ENCODE peak calls at places on chromosomes 16 and 17, in nine cellular contexts. A is cardiac septum; B is OCI-LY7; Z is activated CD4-positive, alpha-beta T cell treated with anti-CD3 and anti-CD28 coated beads, Interleukin-2, amount 50 U/mL, for 48 hours; F is NCI-H2171; C is stimulated activated CD4-positive, alpha-beta T cell treated with anti-CD3 and anti-CD28 coated beads, Interleukin-12 subunit alpha, Interleukin-12 subunit beta, amount 100 ng/mL, for 24 hours; O is GM10248; W is NCI-H1092 treated with DMSO at 0.1 percent for 48 hours; H is KG1. V is an unnamed sample.

GRCh38 chr17:58536541-58536940 is 22.1 kb upstream of the MTMR4 start:
- DNase-seq in A (no peak), B (no peak), Z (no peak), F (no peak), C (no peak), O (no peak), W (no peak), H (no peak), V (no peak)

GRCh38 chr17:69574257-69575197 is 160.0 kb downstream of the MAP2K6 start:
- DNase-seq in A (no peak), B (peak), Z (no peak), F (no peak), C (no peak), O (no peak), W (no peak), H (no peak), V (no peak)

GRCh38 chr17:79838541-79839274 is 532 bp downstream of the CBX4 start:
- DNase-seq in A (no peak), B (peak), Z (peak), F (peak), C (no peak), O (peak), W (peak), H (peak), V (no peak)

GRCh38 chr16:73140944-73141343 is 93.0 kb upstream of the ZFHX3 start:
- DNase-seq in A (no peak), B (no peak), Z (no peak), F (no peak), C (no peak), O (no peak), W (no peak), H (no peak), V (no peak)

GRCh38 chr17:42779942-42780815 is at the start of gene WNK4:
- DNase-seq in A (no peak), B (no peak), Z (no peak), F (no peak), C (no peak), O (no peak), W (no peak), H (no peak), V (no peak)

GRCh38 chr16:87274808-87275207 is 42.4 kb downstream of the C16orf95 start:
- DNase-seq in A (peak), B (no peak), Z (no peak), F (no peak), C (no peak), O (no peak), W (no peak), H (no peak), V (no peak)

GRCh38 chr16:9212621-9213020 is 121.2 kb downstream of the HAPSTR1 start:
- DNase-seq in A (no peak), B (no peak), Z (no peak), F (no peak), C (no peak), O (no peak), W (no peak), H (no peak), V (no peak)

GRCh38 chr17:8359769-8360168 is 16.7 kb downstream of the KRABD2 start:
- DNase-seq in A (no peak), B (no peak), Z (no peak), F (peak), C (no peak), O (no peak), W (no peak), H (no peak), V (no peak)

GRCh38 chr17:4513113-4514032 is 14.7 kb downstream of the SPNS2 start:
- DNase-seq in A (no peak), B (no peak), Z (no peak), F (no peak), C (no peak), O (no peak), W (no peak), H (no peak), V (no peak)

GRCh38 chr16:14611660-14612059 is 18.4 kb downstream of the PARN start:
- DNase-seq in A (no peak), B (no peak), Z (no peak), F (no peak), C (no peak), O (no peak), W (no peak), H (no peak), V (no peak)

GRCh38 chr16:77307764-77308561 is 108.8 kb downstream of the SYCE1L start:
- DNase-seq in A (no peak), B (no peak), Z (peak), F (no peak), C (no peak), O (no peak), W (no peak), H (no peak), V (no peak)

GRCh38 chr17:76540381-76541300 is 797 bp downstream of the PRCD start:
- DNase-seq in A (peak), B (peak), Z (peak), F (peak), C (no peak), O (peak), W (peak), H (no peak), V (no peak)

GRCh38 chr16:73065617-73066313 is 17.8 kb upstream of the ZFHX3 start:
- DNase-seq in A (no peak), B (no peak), Z (no peak), F (no peak), C (no peak), O (no peak), W (no peak), H (no peak), V (no peak)

GRCh38 chr16:61820398-61820797 is 215.8 kb downstream of the CDH8 start:
- DNase-seq in A (no peak), B (no peak), Z (no peak), F (no peak), C (no peak), O (no peak), W (no peak), H (no peak), V (no peak)

GRCh38 chr16:84963046-84963445 is 48.3 kb downstream of the ZDHHC7 start:
- DNase-seq in A (no peak), B (no peak), Z (no peak), F (no peak), C (no peak), O (no peak), W (no peak), H (no peak), V (no peak)

GRCh38 chr17:10021239-10021638 is 116.2 kb upstream of the RCVRN start:
- DNase-seq in A (peak), B (no peak), Z (no peak), F (no peak), C (no peak), O (no peak), W (no peak), H (no peak), V (no peak)

GRCh38 chr16:1745181-1745899 is 26.0 kb downstream of the NME3 start:
- DNase-seq in A (no peak), B (no peak), Z (no peak), F (no peak), C (no peak), O (no peak), W (no peak), H (no peak), V (no peak)

GRCh38 chr17:35084987-35085386 is 21.5 kb upstream of the RFFL start:
- DNase-seq in A (no peak), B (no peak), Z (no peak), F (no peak), C (no peak), O (no peak), W (no peak), H (no peak), V (no peak)

GRCh38 chr17:6018788-6019187 is 51.4 kb upstream of the WSCD1 start:
- DNase-seq in A (no peak), B (no peak), Z (no peak), F (no peak), C (no peak), O (no peak), W (no peak), H (no peak), V (no peak)

GRCh38 chr17:51585514-51586104 is 325.3 kb downstream of the UTP18 start:
- DNase-seq in A (no peak), B (no peak), Z (peak), F (no peak), C (no peak), O (no peak), W (no peak), H (no peak), V (no peak)

GRCh38 chr17:27793168-27793905 is 7.0 kb downstream of the NOS2 start:
- DNase-seq in A (no peak), B (no peak), Z (no peak), F (no peak), C (no peak), O (no peak), W (no peak), H (no peak), V (no peak)

GRCh38 chr17:76753061-76753961 is 15.4 kb downstream of the MFSD11 start:
- DNase-seq in A (no peak), B (peak), Z (no peak), F (no peak), C (no peak), O (no peak), W (no peak), H (no peak), V (no peak)

GRCh38 chr17:42675984-42676423 is 790 bp downstream of the PLEKHH3 start:
- DNase-seq in A (no peak), B (peak), Z (no peak), F (no peak), C (no peak), O (no peak), W (peak), H (no peak), V (no peak)

GRCh38 chr16:51144203-51144602 is 6.9 kb downstream of the SALL1 start:
- DNase-seq in A (no peak), B (no peak), Z (no peak), F (no peak), C (no peak), O (no peak), W (peak), H (no peak), V (no peak)

V was measured in stimulated activated CD8-positive, alpha-beta memory T cell treated with anti-CD3 and anti-CD28 coated beads, Interleukin-15, amount 100 ng/mL, for 24 hours.